ENCODE peak calls at places on chromosomes 2 and 18, in five cellular contexts. X is dorsolateral prefrontal cortex, F is fibroblast of lung, Q is psoas muscle, W is kidney. I is an unnamed sample.

GRCh38 chr2:166343467-166343866 is 32.3 kb downstream of the SCN9A start:
- DNase-seq in W (no peak), F (no peak), Q (no peak), X (no peak), I (no peak)

GRCh38 chr18:50286391-50287027 is 983 bp downstream of the CXXC1 start:
- DNase-seq in Q (peak; percentile 75), X (no peak), W (peak; percentile 80), F (peak; percentile 43), I (no peak)

GRCh38 chr2:3608373-3609278 is 13.7 kb downstream of the COLEC11 start:
- DNase-seq in F (no peak), Q (no peak), X (peak; percentile 12), W (no peak), I (no peak)

GRCh38 chr18:69261436-69261835 is 139.3 kb upstream of the DOK6 start:
- DNase-seq in W (no peak), F (peak; percentile 39), X (no peak), Q (no peak), I (no peak)

GRCh38 chr2:219633276-219634065 is 6.0 kb downstream of the SLC4A3 start:
- DNase-seq in X (no peak), F (no peak), Q (no peak), W (no peak), I (no peak)

GRCh38 chr18:27007880-27008279 is 142.4 kb upstream of the AQP4 start:
- DNase-seq in X (no peak), W (no peak), Q (no peak), F (no peak), I (no peak)

GRCh38 chr2:7765236-7765635 is 848.0 kb downstream of the RNF144A start:
- DNase-seq in W (no peak), Q (no peak), X (no peak), F (no peak), I (no peak)

GRCh38 chr2:144349674-144350073 is 170.2 kb downstream of the ZEB2 start:
- DNase-seq in X (no peak), W (no peak), Q (no peak), F (no peak), I (no peak)

GRCh38 chr18:25230658-25231326 is 121.2 kb downstream of the ZNF521 start:
- DNase-seq in W (peak; percentile 72), X (peak; percentile 70), F (peak; percentile 90), Q (peak; percentile 81), I (peak; percentile 89)

GRCh38 chr2:179677746-179678505 is 183.5 kb downstream of the ZNF385B start:
- DNase-seq in F (no peak), X (no peak), W (no peak), Q (no peak), I (no peak)

GRCh38 chr2:237546876-237547395 is 19.4 kb upstream of the PRLH start:
- DNase-seq in W (peak; percentile 61), X (no peak), Q (no peak), F (no peak), I (no peak)

GRCh38 chr2:180571559-180571958 is 408.8 kb upstream of the UBE2E3 start:
- DNase-seq in Q (no peak), W (no peak), X (no peak), F (peak; percentile 79), I (peak; percentile 54)

GRCh38 chr2:9641641-9642040 is 10.8 kb upstream of the YWHAQ start:
- DNase-seq in X (no peak), F (no peak), W (no peak), Q (no peak), I (no peak)

GRCh38 chr2:241851325-241852115 is 7.2 kb downstream of the PDCD1 start:
- DNase-seq in W (no peak), Q (no peak), F (no peak), X (no peak), I (no peak)

GRCh38 chr18:45951021-45951714 is 16.0 kb downstream of the EPG5 start:
- DNase-seq in F (peak; percentile 90), X (no peak), Q (peak; percentile 65), W (no peak), I (peak; percentile 92)

GRCh38 chr2:216829533-216829932 is 30.3 kb downstream of the TNP1 start:
- DNase-seq in F (peak; percentile 70), X (no peak), Q (peak; percentile 90), W (peak; percentile 73), I (peak; percentile 24)

GRCh38 chr2:96934096-96934495 is 52.3 kb downstream of the FAM178B start:
- DNase-seq in F (no peak), X (peak; percentile 15), W (peak; percentile 35), Q (peak; percentile 19), I (no peak)

GRCh38 chr2:98134138-98134537 is 47.2 kb downstream of the VWA3B start:
- DNase-seq in F (peak; percentile 50), Q (peak; percentile 64), X (no peak), W (no peak), I (peak; percentile 2)

GRCh38 chr2:218816561-218817011 is 15.0 kb downstream of the PRKAG3 start:
- DNase-seq in F (no peak), X (no peak), Q (peak; percentile 88), W (no peak), I (no peak)

DNA sequence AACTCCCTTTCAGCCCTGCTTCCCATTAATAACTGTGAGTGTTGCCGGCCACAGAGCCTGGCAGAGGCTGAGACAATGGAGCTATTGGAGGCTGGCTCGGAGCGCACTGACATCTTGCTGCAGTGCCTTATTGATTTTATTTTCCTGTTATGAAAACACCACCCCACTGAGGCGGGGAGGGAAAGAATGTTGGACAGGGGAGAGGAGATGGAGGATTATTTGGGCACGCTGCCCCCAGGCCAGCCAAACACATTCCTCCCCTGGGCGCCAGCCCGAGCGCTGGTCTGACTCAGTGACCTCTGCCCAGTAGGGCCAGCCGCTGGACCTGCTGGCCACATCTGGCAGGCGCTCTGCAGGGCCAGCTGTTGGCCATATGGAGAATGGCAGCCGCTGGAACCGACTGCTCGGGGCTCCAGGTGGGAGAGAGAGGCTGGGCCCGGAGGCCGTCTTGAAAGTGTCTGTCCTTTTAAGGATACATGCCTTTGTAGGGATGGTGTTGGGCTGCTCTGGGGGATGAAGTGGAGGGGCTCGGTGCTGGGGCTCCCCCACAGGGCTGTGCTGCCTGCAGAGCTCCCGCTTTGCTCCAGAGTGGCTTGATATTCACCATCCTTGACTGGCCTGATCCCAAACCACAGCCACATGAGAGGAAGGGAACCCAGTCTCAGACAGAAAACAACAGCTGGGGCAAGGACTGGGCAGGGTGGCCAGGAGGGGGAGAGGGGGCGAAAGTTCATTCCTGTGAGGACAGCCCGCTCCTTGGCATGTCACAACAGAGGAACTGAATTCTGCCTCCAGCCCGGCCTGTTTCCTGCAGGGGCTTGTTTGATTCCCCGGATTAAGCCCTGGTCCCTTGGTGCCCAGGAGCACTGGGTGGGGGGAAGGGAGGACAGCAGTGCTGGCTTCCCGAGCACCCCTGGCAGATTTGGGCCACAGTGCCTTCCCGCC is 179.0 kb downstream of the KLHL29 start:
- DNase-seq in Q (peak; percentile 92), F (peak; percentile 51), X (no peak), W (peak; percentile 81), I (peak; percentile 20)
- TF ChIP-seq CTCF in Q (peak; percentile 9), F (peak; percentile 9), X (peak; percentile 34), W (no peak), I (no peak)

DNA sequence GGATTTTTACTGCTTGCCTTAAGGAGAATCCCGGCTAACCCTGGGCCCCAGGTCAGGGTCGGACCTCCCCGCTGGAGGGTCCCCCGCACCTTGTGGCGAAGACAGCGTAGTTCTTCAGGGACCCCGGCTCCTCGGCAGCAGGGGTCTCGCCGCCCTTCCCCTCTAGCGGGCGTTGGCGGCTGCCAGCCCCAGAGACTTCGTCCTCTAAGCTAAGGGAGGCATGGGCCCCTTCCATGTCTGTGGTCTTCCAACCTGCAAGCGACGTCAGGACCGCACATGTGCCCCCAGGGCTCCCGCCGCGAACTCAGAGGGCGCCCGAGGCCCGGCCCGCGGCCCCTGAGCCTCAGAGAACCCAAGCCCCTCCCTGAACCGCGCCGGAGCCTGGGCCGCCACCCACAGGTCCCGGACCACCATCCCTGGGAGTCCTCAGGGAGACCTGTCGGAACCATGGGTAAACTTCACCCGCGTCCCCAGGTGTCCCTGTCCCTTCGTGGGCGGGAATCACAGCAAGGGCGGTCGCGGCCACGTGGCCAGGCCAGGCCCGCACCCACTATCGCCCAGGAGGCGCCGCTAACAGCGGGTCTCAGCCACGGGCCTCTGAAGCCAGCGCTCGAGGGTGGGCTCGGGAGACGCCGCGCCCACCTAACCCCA is 562 bp downstream of the ANKMY1 start:
- DNase-seq in Q (peak; percentile 57), W (peak; percentile 79), X (no peak), F (no peak), I (no peak)
- H3K4me3 ChIP-seq in Q (peak overlapping the region; percentile 64), W (peak overlapping the region; percentile 10), X (peak overlapping the region; percentile 60), F (no peak overlapping the region), I (peak overlapping the region; percentile 53)

GRCh38 chr2:63840785-63841253 is 877 bp upstream of the UGP2 start:
- DNase-seq in X (peak; percentile 99), W (peak; percentile 100), F (peak; percentile 98), Q (peak; percentile 99), I (peak; percentile 98)

GRCh38 chr2:63840081-63840784 is 1.5 kb upstream of the UGP2 start:
- DNase-seq in Q (no peak), X (no peak), W (no peak), F (no peak), I (no peak)

GRCh38 chr2:63842149-63843061 is 709 bp downstream of the UGP2 start:
- DNase-seq in W (peak; percentile 76), F (peak; percentile 65), X (no peak), Q (peak; percentile 76), I (peak; percentile 80)

GRCh38 chr2:63843093-63843492 is 1.4 kb downstream of the UGP2 start:
- DNase-seq in F (no peak), X (no peak), Q (no peak), W (no peak), I (no peak)

DNA sequence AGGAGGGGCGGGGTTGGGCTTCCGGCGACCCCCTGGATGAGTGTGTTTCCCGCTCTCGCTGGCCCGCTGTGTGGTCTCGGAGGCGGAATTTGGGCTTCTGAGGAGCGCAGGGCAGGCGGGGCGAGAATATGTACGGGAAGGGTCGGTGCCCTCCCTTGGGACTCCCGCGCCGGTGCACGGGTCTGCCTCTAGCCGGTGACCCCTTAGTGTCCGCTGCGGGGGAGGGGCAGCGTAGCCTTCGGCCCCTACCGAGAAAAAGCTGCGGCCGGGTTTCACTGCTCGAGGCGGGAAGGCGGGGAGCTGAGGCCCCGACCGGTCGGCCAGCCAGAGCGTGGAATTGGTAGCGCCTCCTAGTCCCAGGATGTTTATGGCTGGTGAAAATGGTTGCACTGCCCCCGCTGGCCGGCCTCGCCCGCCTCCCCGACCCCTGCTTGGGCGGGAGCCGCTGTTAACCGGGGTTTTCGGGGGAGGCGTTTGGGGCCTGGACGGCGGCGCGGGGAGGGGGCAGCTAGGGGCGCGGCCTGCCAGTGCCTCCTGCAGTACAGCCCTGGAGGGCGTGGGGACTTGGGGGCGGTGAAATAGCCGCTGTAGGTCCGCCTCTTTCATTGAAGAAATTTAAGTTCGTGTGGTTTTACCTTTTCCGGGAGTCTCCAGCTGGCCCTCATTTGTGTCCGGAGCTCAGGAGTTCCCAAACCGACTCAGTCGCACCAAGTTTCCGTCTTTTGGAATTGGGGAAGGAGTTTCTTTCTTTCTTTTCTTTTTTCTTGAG is at the start of gene UGP2:
- DNase-seq in W (peak; percentile 98), X (peak; percentile 71), F (peak; percentile 96), Q (peak; percentile 95), I (peak; percentile 95)
- TF ChIP-seq CTCF in W (no peak), X (peak; percentile 63), F (peak; percentile 31), Q (peak; percentile 23), I (peak; percentile 23)

DNA sequence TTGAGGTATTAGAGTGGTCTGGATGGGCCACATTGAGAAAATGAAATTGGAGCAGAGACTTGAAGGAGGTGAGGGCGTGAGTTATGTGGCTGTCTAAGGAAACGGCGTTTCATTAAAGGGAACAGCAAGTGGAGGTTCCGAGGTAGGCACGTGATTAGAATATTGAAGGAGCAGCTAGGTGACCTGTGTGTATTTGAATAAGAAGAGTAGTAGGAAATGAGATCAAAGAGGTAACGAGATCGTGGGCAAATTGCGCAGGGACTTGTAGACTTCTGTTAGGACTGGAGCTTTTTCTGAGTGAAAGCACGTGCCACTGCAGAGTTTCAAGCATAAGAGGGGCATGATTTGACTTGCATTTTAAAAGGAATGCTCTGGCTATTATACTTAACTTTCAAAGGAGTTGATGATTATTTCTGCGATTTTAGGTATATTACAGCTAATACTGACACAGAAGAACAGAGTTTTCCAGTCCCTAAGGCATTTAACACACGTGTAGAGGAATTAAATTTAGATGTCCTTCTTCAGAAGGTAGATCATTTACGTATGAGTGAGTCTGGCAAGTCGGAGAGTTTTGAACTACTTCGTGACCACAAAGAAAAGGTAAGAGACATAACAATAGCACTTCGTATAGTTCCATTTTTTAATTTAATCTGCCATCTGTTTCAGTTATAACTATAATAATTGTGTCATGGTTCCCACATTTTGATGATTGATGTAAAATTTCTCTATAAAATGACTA is 48.7 kb downstream of the RMDN2 start:
- DNase-seq in Q (no peak), X (no peak), F (no peak), W (no peak), I (no peak)
- H3K4me3 ChIP-seq in Q (no peak overlapping the region), X (no peak overlapping the region), F (no peak overlapping the region), W (peak overlapping the region; percentile 4), I (no peak overlapping the region)